ENCODE peak calls at places on chromosome 18, in seven cellular contexts. A is neural crest cell, S is cardiac fibroblast, R is Panc1, D is AG04449, J is dorsolateral prefrontal cortex, E is glutamatergic neuron. W is an unnamed sample.

GRCh38 chr18:415627-416612 is 84.6 kb downstream of the COLEC12 start:
- DNase-seq in S (peak; percentile 63), E (no peak), D (no peak), J (no peak), R (no peak), A (no peak), W (no peak)

GRCh38 chr18:70068981-70069380 is 121.3 kb upstream of the CD226 start:
- DNase-seq in E (no peak), R (no peak), J (no peak), D (no peak), A (no peak), S (no peak), W (no peak)

GRCh38 chr18:25350561-25351201 is 1.3 kb downstream of the ZNF521 start:
- DNase-seq in J (peak; percentile 61), D (no peak), S (peak; percentile 22), E (peak; percentile 47), A (peak; percentile 40), R (no peak), W (peak; percentile 37)

GRCh38 chr18:10916387-10916786 is 233.0 kb downstream of the PIEZO2 start:
- DNase-seq in D (no peak), J (no peak), R (no peak), S (no peak), E (no peak), A (no peak), W (no peak)

GRCh38 chr18:48192542-48192941 is 216.6 kb downstream of the ZBTB7C start:
- DNase-seq in R (no peak), E (no peak), D (no peak), J (no peak), A (no peak), S (no peak), W (no peak)

GRCh38 chr18:3148930-3149535 is 70.7 kb downstream of the MYOM1 start:
- DNase-seq in D (no peak), S (peak; percentile 40), J (no peak), A (no peak), E (peak; percentile 23), R (no peak), W (no peak)

GRCh38 chr18:68549257-68549871 is 165.5 kb downstream of the TMX3 start:
- DNase-seq in R (no peak), J (no peak), A (no peak), S (peak; percentile 64), D (peak; percentile 33), E (no peak), W (no peak)

GRCh38 chr18:63439334-63439733 is 17.1 kb upstream of the VPS4B start:
- DNase-seq in E (peak; percentile 31), R (peak; percentile 61), D (no peak), J (no peak), A (peak; percentile 34), S (peak; percentile 79), W (no peak)

GRCh38 chr18:74856967-74857366 is 259.3 kb downstream of the ZNF407 start:
- DNase-seq in J (no peak), D (no peak), R (no peak), A (no peak), E (no peak), S (no peak), W (no peak)

GRCh38 chr18:12391487-12392136 is 14.6 kb upstream of the AFG3L2 start:
- DNase-seq in E (peak; percentile 70), D (no peak), R (peak; percentile 55), J (peak; percentile 69), A (peak; percentile 52), S (peak; percentile 81), W (peak; percentile 27)

GRCh38 chr18:28682912-28683311 is 506.0 kb upstream of the CDH2 start:
- DNase-seq in E (no peak), D (no peak), A (no peak), J (no peak), S (no peak), R (no peak), W (no peak)

GRCh38 chr18:45834303-45834702 is 8.8 kb downstream of the SIGLEC15 start:
- DNase-seq in S (no peak), R (no peak), D (no peak), E (no peak), A (no peak), J (no peak), W (no peak)

GRCh38 chr18:2070636-2071035 is 500.7 kb downstream of the METTL4 start:
- DNase-seq in E (no peak), D (no peak), S (no peak), A (no peak), R (no peak), J (no peak), W (no peak)

GRCh38 chr18:45920367-45920766 is 46.8 kb downstream of the EPG5 start:
- DNase-seq in R (no peak), A (no peak), S (peak; percentile 90), E (no peak), D (peak; percentile 14), J (peak; percentile 50), W (no peak)

GRCh38 chr18:68722807-68723206 is 7.9 kb upstream of the TMX3 start:
- DNase-seq in E (no peak), R (no peak), J (no peak), S (no peak), A (no peak), D (no peak), W (no peak)

GRCh38 chr18:11689972-11690570 is 1.0 kb downstream of the GNAL start:
- DNase-seq in R (no peak), A (no peak), E (peak; percentile 64), J (no peak), S (peak; percentile 6), D (no peak), W (no peak)

GRCh38 chr18:23971656-23972230 is 42.8 kb upstream of the TTC39C start:
- DNase-seq in J (no peak), A (no peak), R (no peak), E (no peak), S (no peak), D (no peak), W (no peak)

GRCh38 chr18:3478262-3478978 is 28.4 kb downstream of the TGIF1 start:
- DNase-seq in E (no peak), D (no peak), A (no peak), R (no peak), J (no peak), S (peak; percentile 88), W (no peak)

GRCh38 chr18:7524786-7525185 is 42.3 kb upstream of the PTPRM start:
- DNase-seq in J (no peak), E (no peak), D (no peak), S (peak; percentile 11), R (no peak), A (no peak), W (no peak)

GRCh38 chr18:2573408-2573807 is 2.1 kb downstream of the NDC80 start:
- DNase-seq in E (no peak), S (no peak), D (no peak), J (no peak), R (no peak), A (no peak), W (no peak)

GRCh38 chr18:44682871-44683221 is 2.2 kb downstream of the SETBP1 start:
- DNase-seq in E (no peak), J (no peak), D (no peak), A (no peak), S (no peak), R (no peak), W (no peak)

GRCh38 chr18:40346146-40346545 is 1608.9 kb upstream of the PIK3C3 start:
- DNase-seq in R (no peak), S (no peak), A (no peak), D (no peak), E (no peak), J (no peak), W (no peak)

GRCh38 chr18:11005528-11005927 is 143.8 kb downstream of the PIEZO2 start:
- DNase-seq in D (no peak), S (peak; percentile 86), R (peak; percentile 57), J (no peak), E (peak; percentile 24), A (no peak), W (peak; percentile 26)

GRCh38 chr18:31079973-31080372 is 22.2 kb downstream of the DSC2 start:
- DNase-seq in A (no peak), E (no peak), D (no peak), R (no peak), S (no peak), J (no peak), W (no peak)

GRCh38 chr18:46946656-46947282 is 29.4 kb downstream of the KATNAL2 start:
- DNase-seq in R (no peak), E (peak; percentile 91), D (no peak), J (peak; percentile 87), S (peak; percentile 87), A (peak; percentile 82), W (peak; percentile 72)

GRCh38 chr18:32847719-32848118 is 74.9 kb upstream of the KLHL14 start:
- DNase-seq in J (no peak), S (no peak), A (no peak), R (no peak), D (no peak), E (no peak), W (no peak)

DNA sequence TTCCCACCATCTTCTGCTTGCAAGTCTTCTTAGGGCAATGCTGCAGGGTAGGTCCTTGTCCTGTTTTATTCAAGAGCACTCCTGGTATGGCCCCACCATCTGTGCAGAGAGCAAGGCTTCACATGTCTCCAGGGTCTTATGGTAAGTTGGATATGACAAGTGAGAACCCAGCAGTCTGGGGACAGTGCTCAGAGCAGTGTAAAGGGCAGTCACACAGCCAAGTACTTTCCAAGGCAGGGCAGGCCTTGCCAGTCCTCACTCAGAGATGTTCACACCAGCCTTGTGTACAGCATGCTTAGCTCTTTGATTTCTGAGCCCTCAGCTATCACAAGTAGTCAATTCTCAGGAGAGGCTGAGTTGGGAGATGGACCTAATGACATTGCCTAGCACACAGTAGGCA is 86.5 kb upstream of the CTAGE1 start:
- DNase-seq in D (no peak), J (no peak), R (no peak), E (no peak), A (no peak), S (no peak), W (no peak)
- TF ChIP-seq CTCF in D (no peak), J (no peak), R (no peak), E (no peak), A (no peak), S (no peak), W (no peak)

GRCh38 chr18:55269632-55270031 is 310.4 kb upstream of the CCDC68 start:
- DNase-seq in A (no peak), E (no peak), S (no peak), J (no peak), D (no peak), R (no peak), W (no peak)

GRCh38 chr18:55280515-55280914 is 307.5 kb downstream of the TCF4 start:
- DNase-seq in R (no peak), D (no peak), J (no peak), S (no peak), E (no peak), A (no peak), W (no peak)

GRCh38 chr18:55272510-55273243 is 313.4 kb upstream of the CCDC68 start:
- DNase-seq in D (peak; percentile 61), S (peak; percentile 43), E (no peak), A (no peak), J (no peak), R (no peak), W (no peak)

GRCh38 chr18:55275042-55275897 is 312.7 kb downstream of the TCF4 start:
- DNase-seq in R (no peak), J (no peak), S (peak; percentile 89), D (no peak), E (no peak), A (no peak), W (no peak)
- TF ChIP-seq CTCF in R (no peak), J (peak; percentile 10), S (peak; percentile 21), D (no peak), E (peak; percentile 47), A (no peak), W (no peak)

GRCh38 chr18:60684843-60685513 is 312.4 kb upstream of the MC4R start:
- DNase-seq in D (peak; percentile 4), E (no peak), A (no peak), R (peak; percentile 15), J (no peak), S (peak; percentile 58), W (no peak)
- TF ChIP-seq CTCF in D (peak; percentile 21), E (peak; percentile 71), A (peak; percentile 77), R (peak; percentile 54), J (peak; percentile 67), S (peak; percentile 46), W (peak; percentile 70)

GRCh38 chr18:36212301-36212977 is 25.1 kb downstream of the MOCOS start:
- DNase-seq in S (peak; percentile 9), R (no peak), D (no peak), E (no peak), J (no peak), A (no peak), W (no peak)
- TF ChIP-seq CTCF in S (no peak), R (no peak), D (peak; percentile 6), E (no peak), J (no peak), A (no peak), W (no peak)